ENCODE peak calls at places on chromosomes 4 and X, in nine cellular contexts. One of them, this sample, is unnamed.

GRCh38 chrX:153370293-153371055 is 30.7 kb downstream of the PNMA6E start:
- DNase-seq in GM23338: no peak
- DNase-seq in Caki2: no peak
- DNase-seq in posterior vena cava: no peak
- DNase-seq in mammary epithelial cell: no peak
- DNase-seq in EL: no peak
- DNase-seq in nucleus accumbens: no peak
- DNase-seq in adipocyte: no peak
- DNase-seq in RPMI7951: no peak
- DNase-seq in this sample: no peak

GRCh38 chr4:74284074-74284473 is 24.2 kb upstream of the EPGN start:
- DNase-seq in GM23338: no peak
- DNase-seq in Caki2: peak
- DNase-seq in posterior vena cava: no peak
- DNase-seq in mammary epithelial cell: peak
- DNase-seq in EL: peak
- DNase-seq in nucleus accumbens: no peak
- DNase-seq in adipocyte: peak
- DNase-seq in RPMI7951: peak
- DNase-seq in this sample: peak

GRCh38 chrX:150063138-150063518 is 124.8 kb upstream of the EOLA2 start:
- DNase-seq in GM23338: no peak
- DNase-seq in Caki2: no peak
- DNase-seq in posterior vena cava: no peak
- DNase-seq in mammary epithelial cell: no peak
- DNase-seq in EL: no peak
- DNase-seq in nucleus accumbens: no peak
- DNase-seq in adipocyte: no peak
- DNase-seq in RPMI7951: no peak
- DNase-seq in this sample: no peak

GRCh38 chr4:165844151-165844550 is 28.9 kb upstream of the TLL1 start:
- DNase-seq in GM23338: no peak
- DNase-seq in Caki2: no peak
- DNase-seq in posterior vena cava: no peak
- DNase-seq in mammary epithelial cell: no peak
- DNase-seq in EL: no peak
- DNase-seq in nucleus accumbens: no peak
- DNase-seq in adipocyte: no peak
- DNase-seq in RPMI7951: no peak
- DNase-seq in this sample: no peak

GRCh38 chrX:136259543-136259942 is 8.3 kb upstream of the MAP7D3 start:
- DNase-seq in GM23338: no peak
- DNase-seq in Caki2: peak
- DNase-seq in posterior vena cava: no peak
- DNase-seq in mammary epithelial cell: no peak
- DNase-seq in EL: peak
- DNase-seq in nucleus accumbens: no peak
- DNase-seq in adipocyte: peak
- DNase-seq in RPMI7951: peak
- DNase-seq in this sample: peak

GRCh38 chrX:45240334-45240733 is 39.7 kb upstream of the DIPK2B start:
- DNase-seq in GM23338: peak
- DNase-seq in Caki2: no peak
- DNase-seq in posterior vena cava: no peak
- DNase-seq in mammary epithelial cell: no peak
- DNase-seq in EL: no peak
- DNase-seq in nucleus accumbens: no peak
- DNase-seq in adipocyte: no peak
- DNase-seq in RPMI7951: peak
- DNase-seq in this sample: no peak

GRCh38 chr4:169238445-169238844 is 32.3 kb downstream of the SH3RF1 start:
- DNase-seq in GM23338: no peak
- DNase-seq in Caki2: no peak
- DNase-seq in posterior vena cava: no peak
- DNase-seq in mammary epithelial cell: peak
- DNase-seq in EL: peak
- DNase-seq in nucleus accumbens: no peak
- DNase-seq in adipocyte: peak
- DNase-seq in RPMI7951: peak
- DNase-seq in this sample: no peak

GRCh38 chr4:30380404-30380998 is 339.7 kb upstream of the PCDH7 start:
- DNase-seq in GM23338: peak
- DNase-seq in Caki2: peak
- DNase-seq in posterior vena cava: no peak
- DNase-seq in mammary epithelial cell: peak
- DNase-seq in EL: peak
- DNase-seq in nucleus accumbens: no peak
- DNase-seq in adipocyte: peak
- DNase-seq in RPMI7951: peak
- DNase-seq in this sample: peak

GRCh38 chr4:45215976-45216542 is 489.7 kb upstream of the GNPDA2 start:
- DNase-seq in GM23338: no peak
- DNase-seq in Caki2: no peak
- DNase-seq in posterior vena cava: no peak
- DNase-seq in mammary epithelial cell: no peak
- DNase-seq in EL: no peak
- DNase-seq in nucleus accumbens: no peak
- DNase-seq in adipocyte: no peak
- DNase-seq in RPMI7951: no peak
- DNase-seq in this sample: no peak

GRCh38 chr4:177546745-177547144 is 104.5 kb upstream of the AGA start:
- DNase-seq in GM23338: no peak
- DNase-seq in Caki2: no peak
- DNase-seq in posterior vena cava: no peak
- DNase-seq in mammary epithelial cell: peak
- DNase-seq in EL: no peak
- DNase-seq in nucleus accumbens: no peak
- DNase-seq in adipocyte: no peak
- DNase-seq in RPMI7951: no peak
- DNase-seq in this sample: no peak

GRCh38 chr4:5826437-5827107 is 66.3 kb downstream of the CRMP1 start:
- DNase-seq in GM23338: no peak
- DNase-seq in Caki2: no peak
- DNase-seq in posterior vena cava: peak
- DNase-seq in mammary epithelial cell: no peak
- DNase-seq in EL: no peak
- DNase-seq in nucleus accumbens: no peak
- DNase-seq in adipocyte: no peak
- DNase-seq in RPMI7951: no peak
- DNase-seq in this sample: no peak

GRCh38 chrX:1481636-1482529 is 29.2 kb upstream of the ASMTL start:
- DNase-seq in GM23338: peak
- DNase-seq in Caki2: peak
- DNase-seq in posterior vena cava: no peak
- DNase-seq in mammary epithelial cell: peak
- DNase-seq in EL: peak
- DNase-seq in nucleus accumbens: no peak
- DNase-seq in adipocyte: peak
- DNase-seq in RPMI7951: peak
- DNase-seq in this sample: peak

GRCh38 chrX:40104649-40105015 is 6.9 kb upstream of the BCOR start:
- DNase-seq in GM23338: no peak
- DNase-seq in Caki2: peak
- DNase-seq in posterior vena cava: peak
- DNase-seq in mammary epithelial cell: peak
- DNase-seq in EL: peak
- DNase-seq in nucleus accumbens: peak
- DNase-seq in adipocyte: peak
- DNase-seq in RPMI7951: no peak
- DNase-seq in this sample: peak

GRCh38 chr4:59818656-59819055 is 1381.5 kb upstream of the ADGRL3 start:
- DNase-seq in GM23338: no peak
- DNase-seq in Caki2: peak
- DNase-seq in posterior vena cava: no peak
- DNase-seq in mammary epithelial cell: no peak
- DNase-seq in EL: no peak
- DNase-seq in nucleus accumbens: peak
- DNase-seq in adipocyte: no peak
- DNase-seq in RPMI7951: peak
- DNase-seq in this sample: no peak

GRCh38 chr4:123088521-123088920 is 166.1 kb upstream of the NUDT6 start:
- DNase-seq in GM23338: no peak
- DNase-seq in Caki2: no peak
- DNase-seq in posterior vena cava: no peak
- DNase-seq in mammary epithelial cell: no peak
- DNase-seq in EL: no peak
- DNase-seq in nucleus accumbens: no peak
- DNase-seq in adipocyte: no peak
- DNase-seq in RPMI7951: no peak
- DNase-seq in this sample: no peak

GRCh38 chr4:40251366-40251765 is 54.5 kb downstream of the RHOH start:
- DNase-seq in GM23338: no peak
- DNase-seq in Caki2: peak
- DNase-seq in posterior vena cava: no peak
- DNase-seq in mammary epithelial cell: peak
- DNase-seq in EL: peak
- DNase-seq in nucleus accumbens: no peak
- DNase-seq in adipocyte: no peak
- DNase-seq in RPMI7951: peak
- DNase-seq in this sample: peak

GRCh38 chr4:184424279-184424678 is 50.1 kb downstream of the IRF2 start:
- DNase-seq in GM23338: no peak
- DNase-seq in Caki2: no peak
- DNase-seq in posterior vena cava: no peak
- DNase-seq in mammary epithelial cell: no peak
- DNase-seq in EL: no peak
- DNase-seq in nucleus accumbens: no peak
- DNase-seq in adipocyte: no peak
- DNase-seq in RPMI7951: no peak
- DNase-seq in this sample: no peak

GRCh38 chr4:6908397-6909112 is 1.1 kb upstream of the TBC1D14 start:
- DNase-seq in GM23338: no peak
- DNase-seq in Caki2: peak
- DNase-seq in posterior vena cava: no peak
- DNase-seq in mammary epithelial cell: no peak
- DNase-seq in EL: no peak
- DNase-seq in nucleus accumbens: no peak
- DNase-seq in adipocyte: no peak
- DNase-seq in RPMI7951: peak
- DNase-seq in this sample: no peak

GRCh38 chrX:39574178-39574577 is 523.6 kb downstream of the BCOR start:
- DNase-seq in GM23338: no peak
- DNase-seq in Caki2: no peak
- DNase-seq in posterior vena cava: no peak
- DNase-seq in mammary epithelial cell: no peak
- DNase-seq in EL: no peak
- DNase-seq in nucleus accumbens: no peak
- DNase-seq in adipocyte: no peak
- DNase-seq in RPMI7951: no peak
- DNase-seq in this sample: no peak

GRCh38 chr4:16859031-16859430 is 39.4 kb downstream of the LDB2 start:
- DNase-seq in GM23338: no peak
- DNase-seq in Caki2: no peak
- DNase-seq in posterior vena cava: no peak
- DNase-seq in mammary epithelial cell: no peak
- DNase-seq in EL: no peak
- DNase-seq in nucleus accumbens: no peak
- DNase-seq in adipocyte: no peak
- DNase-seq in RPMI7951: no peak
- DNase-seq in this sample: no peak

GRCh38 chr4:78720994-78721677 is 55.0 kb upstream of the BMP2K start:
- DNase-seq in GM23338: no peak
- DNase-seq in Caki2: no peak
- DNase-seq in posterior vena cava: no peak
- DNase-seq in mammary epithelial cell: no peak
- DNase-seq in EL: no peak
- DNase-seq in nucleus accumbens: no peak
- DNase-seq in adipocyte: no peak
- DNase-seq in RPMI7951: no peak
- DNase-seq in this sample: no peak

GRCh38 chr4:31084806-31085416 is 364.7 kb downstream of the PCDH7 start:
- DNase-seq in GM23338: no peak
- DNase-seq in Caki2: no peak
- DNase-seq in posterior vena cava: no peak
- DNase-seq in mammary epithelial cell: no peak
- DNase-seq in EL: no peak
- DNase-seq in nucleus accumbens: no peak
- DNase-seq in adipocyte: no peak
- DNase-seq in RPMI7951: no peak
- DNase-seq in this sample: no peak

GRCh38 chr4:5753766-5754528 is 42.9 kb downstream of the EVC start:
- DNase-seq in GM23338: no peak
- DNase-seq in Caki2: peak
- DNase-seq in posterior vena cava: no peak
- DNase-seq in mammary epithelial cell: peak
- DNase-seq in EL: peak
- DNase-seq in nucleus accumbens: no peak
- DNase-seq in adipocyte: peak
- DNase-seq in RPMI7951: peak
- DNase-seq in this sample: peak

GRCh38 chr4:147498031-147498700 is 17.3 kb downstream of the EDNRA start:
- DNase-seq in GM23338: no peak
- DNase-seq in Caki2: no peak
- DNase-seq in posterior vena cava: no peak
- DNase-seq in mammary epithelial cell: peak
- DNase-seq in EL: peak
- DNase-seq in nucleus accumbens: no peak
- DNase-seq in adipocyte: peak
- DNase-seq in RPMI7951: peak
- DNase-seq in this sample: peak

GRCh38 chr4:111362891-111363290 is 740.0 kb upstream of the PITX2 start:
- DNase-seq in GM23338: no peak
- DNase-seq in Caki2: no peak
- DNase-seq in posterior vena cava: no peak
- DNase-seq in mammary epithelial cell: no peak
- DNase-seq in EL: peak
- DNase-seq in nucleus accumbens: no peak
- DNase-seq in adipocyte: peak
- DNase-seq in RPMI7951: no peak
- DNase-seq in this sample: no peak

GRCh38 chr4:10033191-10033881 is 12.0 kb upstream of the SLC2A9 start:
- DNase-seq in GM23338: no peak
- DNase-seq in Caki2: no peak
- DNase-seq in posterior vena cava: peak
- DNase-seq in mammary epithelial cell: no peak
- DNase-seq in EL: peak
- DNase-seq in nucleus accumbens: no peak
- DNase-seq in adipocyte: no peak
- DNase-seq in RPMI7951: peak
- DNase-seq in this sample: peak

GRCh38 chrX:72105436-72105835 is 26.3 kb downstream of the RTL5 start:
- DNase-seq in GM23338: no peak
- DNase-seq in Caki2: no peak
- DNase-seq in posterior vena cava: no peak
- DNase-seq in mammary epithelial cell: no peak
- DNase-seq in EL: no peak
- DNase-seq in nucleus accumbens: no peak
- DNase-seq in adipocyte: no peak
- DNase-seq in RPMI7951: no peak
- DNase-seq in this sample: no peak

GRCh38 chr4:53576676-53577372 is 14.5 kb downstream of the LNX1 start:
- DNase-seq in GM23338: no peak
- DNase-seq in Caki2: no peak
- DNase-seq in posterior vena cava: no peak
- DNase-seq in mammary epithelial cell: no peak
- DNase-seq in EL: peak
- DNase-seq in nucleus accumbens: no peak
- DNase-seq in adipocyte: peak
- DNase-seq in RPMI7951: no peak
- DNase-seq in this sample: no peak

GRCh38 chr4:907691-908437 is 24.3 kb downstream of the GAK start:
- DNase-seq in GM23338: no peak
- DNase-seq in Caki2: no peak
- DNase-seq in posterior vena cava: peak
- DNase-seq in mammary epithelial cell: no peak
- DNase-seq in EL: peak
- DNase-seq in nucleus accumbens: no peak
- DNase-seq in adipocyte: no peak
- DNase-seq in RPMI7951: no peak
- DNase-seq in this sample: no peak

GRCh38 chr4:53558061-53558801 is 33.1 kb downstream of the LNX1 start:
- DNase-seq in GM23338: peak
- DNase-seq in Caki2: no peak
- DNase-seq in posterior vena cava: no peak
- DNase-seq in mammary epithelial cell: peak
- DNase-seq in EL: peak
- DNase-seq in nucleus accumbens: peak
- DNase-seq in adipocyte: peak
- DNase-seq in RPMI7951: peak
- DNase-seq in this sample: no peak

GRCh38 chrX:153582896-153583295 is 16.0 kb downstream of the CCNQ start:
- DNase-seq in GM23338: no peak
- DNase-seq in Caki2: no peak
- DNase-seq in posterior vena cava: no peak
- DNase-seq in mammary epithelial cell: peak
- DNase-seq in EL: peak
- DNase-seq in nucleus accumbens: peak
- DNase-seq in adipocyte: no peak
- DNase-seq in RPMI7951: peak
- DNase-seq in this sample: no peak

This sample was measured in RCC 7860.